ENCODE peak calls at places on chromosomes 5 and 9, in six cellular contexts. One of them, this sample, is unnamed.

GRCh38 chr9:78552802-78553201 is 255.9 kb downstream of the PSAT1 start:
- DNase-seq in stomach: no peak
- DNase-seq in SK-N-DZ: no peak
- DNase-seq in HEK293T: no peak
- DNase-seq in transverse colon: no peak
- DNase-seq in putamen: no peak
- DNase-seq in this sample: no peak

GRCh38 chr5:40497573-40497972 is 182.1 kb upstream of the PTGER4 start:
- DNase-seq in stomach: no peak
- DNase-seq in SK-N-DZ: no peak
- DNase-seq in HEK293T: no peak
- DNase-seq in transverse colon: no peak
- DNase-seq in putamen: no peak
- DNase-seq in this sample: no peak

GRCh38 chr5:73485715-73486114 is 12.5 kb upstream of the BTF3 start:
- DNase-seq in stomach: no peak
- DNase-seq in SK-N-DZ: no peak
- DNase-seq in HEK293T: no peak
- DNase-seq in transverse colon: no peak
- DNase-seq in putamen: no peak
- DNase-seq in this sample: no peak

GRCh38 chr5:96661101-96661840 is 905 bp upstream of the CAST start:
- DNase-seq in stomach: no peak
- DNase-seq in SK-N-DZ: no peak
- DNase-seq in HEK293T: peak; percentile 29
- DNase-seq in transverse colon: peak; percentile 39
- DNase-seq in putamen: peak; percentile 35
- DNase-seq in this sample: peak; percentile 15

GRCh38 chr5:107555425-107556090 is 115.2 kb downstream of the EFNA5 start:
- DNase-seq in stomach: no peak
- DNase-seq in SK-N-DZ: no peak
- DNase-seq in HEK293T: no peak
- DNase-seq in transverse colon: no peak
- DNase-seq in putamen: no peak
- DNase-seq in this sample: no peak

GRCh38 chr9:125757834-125758233 is 10.7 kb downstream of the PBX3 start:
- DNase-seq in stomach: no peak
- DNase-seq in SK-N-DZ: no peak
- DNase-seq in HEK293T: no peak
- DNase-seq in transverse colon: no peak
- DNase-seq in putamen: no peak
- DNase-seq in this sample: no peak

GRCh38 chr5:10591946-10592345 is 28.1 kb downstream of the ANKRD33B start:
- DNase-seq in stomach: no peak
- DNase-seq in SK-N-DZ: no peak
- DNase-seq in HEK293T: no peak
- DNase-seq in transverse colon: no peak
- DNase-seq in putamen: no peak
- DNase-seq in this sample: no peak

GRCh38 chr5:142016576-142016975 is 3.7 kb upstream of the GNPDA1 start:
- DNase-seq in stomach: no peak
- DNase-seq in SK-N-DZ: no peak
- DNase-seq in HEK293T: no peak
- DNase-seq in transverse colon: no peak
- DNase-seq in putamen: no peak
- DNase-seq in this sample: no peak

GRCh38 chr5:176530406-176530982 is 6.7 kb downstream of the RNF44 start:
- DNase-seq in stomach: no peak
- DNase-seq in SK-N-DZ: no peak
- DNase-seq in HEK293T: no peak
- DNase-seq in transverse colon: no peak
- DNase-seq in putamen: no peak
- DNase-seq in this sample: no peak

GRCh38 chr9:131396626-131397025 is 2.7 kb downstream of the PRRC2B start:
- DNase-seq in stomach: no peak
- DNase-seq in SK-N-DZ: no peak
- DNase-seq in HEK293T: no peak
- DNase-seq in transverse colon: no peak
- DNase-seq in putamen: no peak
- DNase-seq in this sample: no peak

GRCh38 chr9:72577212-72577753 is 55.9 kb downstream of the TMC1 start:
- DNase-seq in stomach: no peak
- DNase-seq in SK-N-DZ: no peak
- DNase-seq in HEK293T: no peak
- DNase-seq in transverse colon: no peak
- DNase-seq in putamen: no peak
- DNase-seq in this sample: no peak

GRCh38 chr5:130871346-130872086 is 293.5 kb downstream of the HINT1 start:
- DNase-seq in stomach: peak; percentile 26
- DNase-seq in SK-N-DZ: peak; percentile 36
- DNase-seq in HEK293T: peak; percentile 39
- DNase-seq in transverse colon: peak; percentile 21
- DNase-seq in putamen: no peak
- DNase-seq in this sample: peak; percentile 28

GRCh38 chr9:34292552-34292951 is 36.5 kb downstream of the KIF24 start:
- DNase-seq in stomach: no peak
- DNase-seq in SK-N-DZ: no peak
- DNase-seq in HEK293T: no peak
- DNase-seq in transverse colon: no peak
- DNase-seq in putamen: no peak
- DNase-seq in this sample: no peak

GRCh38 chr9:87112656-87113055 is 165.3 kb upstream of the GAS1 start:
- DNase-seq in stomach: no peak
- DNase-seq in SK-N-DZ: no peak
- DNase-seq in HEK293T: no peak
- DNase-seq in transverse colon: no peak
- DNase-seq in putamen: no peak
- DNase-seq in this sample: no peak

GRCh38 chr9:128724744-128725211 is 851 bp upstream of the ZDHHC12 start:
- DNase-seq in stomach: peak; percentile 59
- DNase-seq in SK-N-DZ: peak; percentile 94
- DNase-seq in HEK293T: peak; percentile 51
- DNase-seq in transverse colon: peak; percentile 83
- DNase-seq in putamen: peak; percentile 86
- DNase-seq in this sample: peak; percentile 55

GRCh38 chr5:42989198-42989597 is 50.9 kb downstream of the ANXA2R start:
- DNase-seq in stomach: no peak
- DNase-seq in SK-N-DZ: no peak
- DNase-seq in HEK293T: no peak
- DNase-seq in transverse colon: no peak
- DNase-seq in putamen: no peak
- DNase-seq in this sample: no peak

GRCh38 chr5:179530069-179530998 is 20.0 kb upstream of the RUFY1 start:
- DNase-seq in stomach: peak; percentile 62
- DNase-seq in SK-N-DZ: no peak
- DNase-seq in HEK293T: no peak
- DNase-seq in transverse colon: peak; percentile 72
- DNase-seq in putamen: peak; percentile 23
- DNase-seq in this sample: peak; percentile 58

GRCh38 chr9:99296375-99296951 is 74.4 kb downstream of the SEC61B start:
- DNase-seq in stomach: no peak
- DNase-seq in SK-N-DZ: peak; percentile 54
- DNase-seq in HEK293T: no peak
- DNase-seq in transverse colon: no peak
- DNase-seq in putamen: no peak
- DNase-seq in this sample: no peak

GRCh38 chr5:8720476-8720875 is 825.4 kb downstream of the SEMA5A start:
- DNase-seq in stomach: no peak
- DNase-seq in SK-N-DZ: no peak
- DNase-seq in HEK293T: no peak
- DNase-seq in transverse colon: no peak
- DNase-seq in putamen: no peak
- DNase-seq in this sample: no peak

GRCh38 chr5:98977723-98978122 is 48.9 kb upstream of the CHD1 start:
- DNase-seq in stomach: peak; percentile 93
- DNase-seq in SK-N-DZ: no peak
- DNase-seq in HEK293T: no peak
- DNase-seq in transverse colon: no peak
- DNase-seq in putamen: no peak
- DNase-seq in this sample: peak; percentile 85

GRCh38 chr5:152288499-152288898 is 116.6 kb downstream of the NMUR2 start:
- DNase-seq in stomach: no peak
- DNase-seq in SK-N-DZ: no peak
- DNase-seq in HEK293T: no peak
- DNase-seq in transverse colon: no peak
- DNase-seq in putamen: no peak
- DNase-seq in this sample: no peak

GRCh38 chr9:3337515-3337914 is 188.3 kb downstream of the RFX3 start:
- DNase-seq in stomach: no peak
- DNase-seq in SK-N-DZ: no peak
- DNase-seq in HEK293T: no peak
- DNase-seq in transverse colon: no peak
- DNase-seq in putamen: no peak
- DNase-seq in this sample: peak; percentile 6

GRCh38 chr9:136859821-136860269 is 6.3 kb downstream of the EDF1 start:
- DNase-seq in stomach: no peak
- DNase-seq in SK-N-DZ: no peak
- DNase-seq in HEK293T: no peak
- DNase-seq in transverse colon: peak; percentile 75
- DNase-seq in putamen: no peak
- DNase-seq in this sample: peak; percentile 13

GRCh38 chr9:77912895-77913693 is 118.5 kb downstream of the GNAQ start:
- DNase-seq in stomach: no peak
- DNase-seq in SK-N-DZ: no peak
- DNase-seq in HEK293T: no peak
- DNase-seq in transverse colon: no peak
- DNase-seq in putamen: no peak
- DNase-seq in this sample: no peak

GRCh38 chr5:96259211-96259772 is 173.8 kb downstream of the PCSK1 start:
- DNase-seq in stomach: no peak
- DNase-seq in SK-N-DZ: no peak
- DNase-seq in HEK293T: no peak
- DNase-seq in transverse colon: no peak
- DNase-seq in putamen: peak; percentile 67
- DNase-seq in this sample: no peak

GRCh38 chr5:43555895-43556606 is 826 bp downstream of the PAIP1 start:
- DNase-seq in stomach: peak; percentile 46
- DNase-seq in SK-N-DZ: peak; percentile 33
- DNase-seq in HEK293T: peak; percentile 41
- DNase-seq in transverse colon: peak; percentile 66
- DNase-seq in putamen: peak; percentile 64
- DNase-seq in this sample: peak; percentile 52

GRCh38 chr9:109880276-109881169 is 100.5 kb downstream of the PALM2AKAP2 start:
- DNase-seq in stomach: no peak
- DNase-seq in SK-N-DZ: no peak
- DNase-seq in HEK293T: peak; percentile 58
- DNase-seq in transverse colon: no peak
- DNase-seq in putamen: no peak
- DNase-seq in this sample: no peak

GRCh38 chr9:128882677-128883590 is 1.0 kb downstream of the LRRC8A start:
- DNase-seq in stomach: no peak
- DNase-seq in SK-N-DZ: peak; percentile 23
- DNase-seq in HEK293T: no peak
- DNase-seq in transverse colon: no peak
- DNase-seq in putamen: no peak
- DNase-seq in this sample: no peak

GRCh38 chr5:107698286-107698685 is 27.5 kb upstream of the EFNA5 start:
- DNase-seq in stomach: no peak
- DNase-seq in SK-N-DZ: no peak
- DNase-seq in HEK293T: no peak
- DNase-seq in transverse colon: no peak
- DNase-seq in putamen: no peak
- DNase-seq in this sample: no peak

GRCh38 chr9:98943682-98944129 is at the start of gene COL15A1:
- DNase-seq in stomach: no peak
- DNase-seq in SK-N-DZ: no peak
- DNase-seq in HEK293T: peak; percentile 41
- DNase-seq in transverse colon: no peak
- DNase-seq in putamen: no peak
- DNase-seq in this sample: peak; percentile 27

GRCh38 chr9:557601-558201 is 283.8 kb upstream of the DMRT1 start:
- DNase-seq in stomach: no peak
- DNase-seq in SK-N-DZ: no peak
- DNase-seq in HEK293T: no peak
- DNase-seq in transverse colon: no peak
- DNase-seq in putamen: no peak
- DNase-seq in this sample: no peak

GRCh38 chr9:76662476-76663281 is 101.6 kb upstream of the PCA3 start:
- DNase-seq in stomach: no peak
- DNase-seq in SK-N-DZ: no peak
- DNase-seq in HEK293T: no peak
- DNase-seq in transverse colon: no peak
- DNase-seq in putamen: no peak
- DNase-seq in this sample: no peak

GRCh38 chr9:114282926-114283325 is 40.0 kb upstream of the ORM1 start:
- DNase-seq in stomach: no peak
- DNase-seq in SK-N-DZ: no peak
- DNase-seq in HEK293T: no peak
- DNase-seq in transverse colon: no peak
- DNase-seq in putamen: no peak
- DNase-seq in this sample: no peak

GRCh38 chr9:115671236-115671770 is 482.3 kb upstream of the PAPPA start:
- DNase-seq in stomach: no peak
- DNase-seq in SK-N-DZ: no peak
- DNase-seq in HEK293T: no peak
- DNase-seq in transverse colon: no peak
- DNase-seq in putamen: no peak
- DNase-seq in this sample: no peak

GRCh38 chr5:68007446-68007845 is 208.1 kb upstream of the PIK3R1 start:
- DNase-seq in stomach: no peak
- DNase-seq in SK-N-DZ: no peak
- DNase-seq in HEK293T: no peak
- DNase-seq in transverse colon: peak; percentile 22
- DNase-seq in putamen: no peak
- DNase-seq in this sample: peak; percentile 60

GRCh38 chr5:63125862-63126261 is 547.2 kb downstream of the LRRC70 start:
- DNase-seq in stomach: no peak
- DNase-seq in SK-N-DZ: peak; percentile 28
- DNase-seq in HEK293T: peak; percentile 9
- DNase-seq in transverse colon: no peak
- DNase-seq in putamen: peak; percentile 11
- DNase-seq in this sample: no peak

This sample was measured in body of pancreas.